ENCODE peak calls at places on chromosomes 16 and 17, in seven cellular contexts. V is CD8-positive, alpha-beta memory T cell; U is stimulated activated CD8-positive, alpha-beta memory T cell treated with anti-CD3 and anti-CD28 coated beads, Interleukin-4, amount 100 ng/mL, for 24 hours; J is HEK293T; E is RPMI8226; O is AG20443; F is EL. R is an unnamed sample.

GRCh38 chr16:27285676-27286196 is 17.2 kb upstream of the NSMCE1 start:
- DNase-seq in V (no peak), U (no peak), J (no peak), E (no peak), O (no peak), F (no peak), R (no peak)

GRCh38 chr17:40564883-40565744 is at the start of gene CCR7:
- DNase-seq in V (peak), U (peak), J (no peak), E (no peak), O (no peak), F (no peak), R (peak)

GRCh38 chr17:30378191-30378796 is 433 bp upstream of the CPD start:
- DNase-seq in V (peak), U (peak), J (no peak), E (peak), O (peak), F (peak), R (no peak)

GRCh38 chr17:51860934-51861561 is 297.5 kb downstream of the CA10 start:
- DNase-seq in V (no peak), U (no peak), J (peak), E (peak), O (peak), F (peak), R (no peak)

GRCh38 chr17:4086041-4086483 is 56.8 kb downstream of the ZZEF1 start:
- DNase-seq in V (no peak), U (no peak), J (no peak), E (no peak), O (no peak), F (no peak), R (no peak)

GRCh38 chr16:648071-648785 is 937 bp upstream of the WDR90 start:
- DNase-seq in V (no peak), U (no peak), J (peak), E (peak), O (peak), F (no peak), R (no peak)

GRCh38 chr16:1642148-1642547 is 30.0 kb downstream of the CRAMP1 start:
- DNase-seq in V (no peak), U (no peak), J (no peak), E (no peak), O (no peak), F (no peak), R (no peak)

GRCh38 chr17:70261170-70261569 is 91.8 kb downstream of the KCNJ2 start:
- DNase-seq in V (no peak), U (no peak), J (no peak), E (no peak), O (no peak), F (no peak), R (no peak)

GRCh38 chr16:67594956-67595355 is 32.6 kb downstream of the CTCF start:
- DNase-seq in V (no peak), U (no peak), J (no peak), E (no peak), O (no peak), F (peak), R (no peak)

GRCh38 chr16:48911700-48912099 is 301.7 kb upstream of the N4BP1 start:
- DNase-seq in V (no peak), U (no peak), J (peak), E (no peak), O (peak), F (peak), R (no peak)

GRCh38 chr16:88383401-88384221 is 852 bp downstream of the ZNF469 start:
- DNase-seq in V (no peak), U (no peak), J (peak), E (no peak), O (peak), F (peak), R (no peak)

GRCh38 chr16:85401370-85401916 is 211.7 kb upstream of the GSE1 start:
- DNase-seq in V (no peak), U (no peak), J (no peak), E (no peak), O (no peak), F (no peak), R (no peak)

GRCh38 chr16:89712476-89712805 is 8.3 kb downstream of the VPS9D1 start:
- DNase-seq in V (no peak), U (no peak), J (no peak), E (peak), O (peak), F (no peak), R (no peak)

GRCh38 chr16:11308493-11309283 is 27.6 kb upstream of the PRM1 start:
- DNase-seq in V (no peak), U (no peak), J (no peak), E (peak), O (no peak), F (no peak), R (no peak)

GRCh38 chr17:27576429-27577123 is 54.4 kb upstream of the LGALS9 start:
- DNase-seq in V (no peak), U (no peak), J (no peak), E (no peak), O (no peak), F (no peak), R (no peak)

GRCh38 chr17:42361781-42362186 is 26.5 kb downstream of the STAT3 start:
- DNase-seq in V (peak), U (peak), J (no peak), E (no peak), O (no peak), F (no peak), R (peak)

GRCh38 chr17:7945651-7946050 is 13.6 kb downstream of the CNTROB start:
- DNase-seq in V (no peak), U (no peak), J (no peak), E (no peak), O (no peak), F (no peak), R (no peak)

GRCh38 chr17:16934836-16935235 is 37.1 kb downstream of the TNFRSF13B start:
- DNase-seq in V (no peak), U (no peak), J (no peak), E (no peak), O (no peak), F (no peak), R (no peak)

GRCh38 chr16:63625141-63625540 is 1496.7 kb downstream of the CDH11 start:
- DNase-seq in V (no peak), U (no peak), J (no peak), E (no peak), O (no peak), F (no peak), R (no peak)

GRCh38 chr17:22459953-22460350 is 767.6 kb downstream of the KCNJ18 start:
- DNase-seq in V (no peak), U (no peak), J (no peak), E (no peak), O (no peak), F (no peak), R (no peak)

GRCh38 chr16:51222016-51222415 is 70.9 kb upstream of the SALL1 start:
- DNase-seq in V (no peak), U (no peak), J (no peak), E (no peak), O (no peak), F (no peak), R (no peak)

GRCh38 chr16:70158261-70158939 is 15.2 kb upstream of the CLEC18C start:
- DNase-seq in V (no peak), U (no peak), J (peak), E (no peak), O (peak), F (no peak), R (no peak)

GRCh38 chr16:24852281-24852721 is 6.5 kb downstream of the SLC5A11 start:
- DNase-seq in V (no peak), U (no peak), J (no peak), E (no peak), O (no peak), F (peak), R (no peak)

GRCh38 chr17:12053552-12053951 is 32.9 kb downstream of the MAP2K4 start:
- DNase-seq in V (no peak), U (no peak), J (no peak), E (no peak), O (no peak), F (no peak), R (no peak)

GRCh38 chr16:23434380-23434779 is 18.6 kb downstream of the COG7 start:
- DNase-seq in V (no peak), U (no peak), J (peak), E (peak), O (peak), F (peak), R (peak)

GRCh38 chr16:3971261-3971660 is 90.7 kb upstream of the CREBBP start:
- DNase-seq in V (no peak), U (no peak), J (no peak), E (no peak), O (no peak), F (peak), R (no peak)

GRCh38 chr16:84633622-84634021 is 14.7 kb upstream of the KLHL36 start:
- DNase-seq in V (no peak), U (no peak), J (no peak), E (no peak), O (no peak), F (no peak), R (no peak)